ENCODE peak calls at places on chromosomes 6 and 20, in five cellular contexts. T is A549, H is HepG2, Z is IMR-90, E is K562. N is an unnamed sample.

GRCh38 chr6:46626228-46626909 is 26.2 kb downstream of the CYP39A1 start:
- DNase-seq in E (peak), Z (peak), T (peak), H (peak), N (peak)

GRCh38 chr6:3997144-3997770 is 81.7 kb downstream of the FAM217A start:
- DNase-seq in E (no peak), T (no peak), Z (peak), H (no peak), N (no peak)

GRCh38 chr6:40721252-40721936 is 134.2 kb upstream of the LRFN2 start:
- DNase-seq in T (no peak), Z (no peak), E (no peak), H (no peak), N (no peak)

GRCh38 chr6:100622907-100623692 is 158.4 kb upstream of the SIM1 start:
- DNase-seq in H (no peak), T (no peak), Z (peak), E (no peak), N (no peak)

GRCh38 chr6:23081701-23082100 is 512.3 kb downstream of the HDGFL1 start:
- DNase-seq in E (no peak), H (no peak), T (peak), Z (no peak), N (no peak)

GRCh38 chr20:36951198-36951976 is at the start of gene SAMHD1:
- DNase-seq in Z (peak), T (peak), H (peak), E (peak), N (peak)

GRCh38 chr6:154274175-154274574 is 82.4 kb downstream of the IPCEF1 start:
- DNase-seq in Z (no peak), T (no peak), E (no peak), H (no peak), N (no peak)

GRCh38 chr20:15875446-15875845 is 697.8 kb downstream of the KIF16B start:
- DNase-seq in Z (no peak), T (no peak), E (no peak), H (no peak), N (no peak)

GRCh38 chr6:151609146-151609962 is 115.5 kb downstream of the CCDC170 start:
- DNase-seq in Z (no peak), E (no peak), H (no peak), T (no peak), N (no peak)
- TF ChIP-seq BHLHE40 in Z (no peak), E (no peak), H (no peak), T (no peak), N (no peak)

GRCh38 chr6:161405418-161405817 is 131.6 kb upstream of the AGPAT4 start:
- DNase-seq in Z (no peak), H (no peak), E (no peak), T (no peak), N (no peak)
- H3K4me2 ChIP-seq in Z (no peak), H (no peak), E (no peak), T (no peak), N (no peak)

DNA sequence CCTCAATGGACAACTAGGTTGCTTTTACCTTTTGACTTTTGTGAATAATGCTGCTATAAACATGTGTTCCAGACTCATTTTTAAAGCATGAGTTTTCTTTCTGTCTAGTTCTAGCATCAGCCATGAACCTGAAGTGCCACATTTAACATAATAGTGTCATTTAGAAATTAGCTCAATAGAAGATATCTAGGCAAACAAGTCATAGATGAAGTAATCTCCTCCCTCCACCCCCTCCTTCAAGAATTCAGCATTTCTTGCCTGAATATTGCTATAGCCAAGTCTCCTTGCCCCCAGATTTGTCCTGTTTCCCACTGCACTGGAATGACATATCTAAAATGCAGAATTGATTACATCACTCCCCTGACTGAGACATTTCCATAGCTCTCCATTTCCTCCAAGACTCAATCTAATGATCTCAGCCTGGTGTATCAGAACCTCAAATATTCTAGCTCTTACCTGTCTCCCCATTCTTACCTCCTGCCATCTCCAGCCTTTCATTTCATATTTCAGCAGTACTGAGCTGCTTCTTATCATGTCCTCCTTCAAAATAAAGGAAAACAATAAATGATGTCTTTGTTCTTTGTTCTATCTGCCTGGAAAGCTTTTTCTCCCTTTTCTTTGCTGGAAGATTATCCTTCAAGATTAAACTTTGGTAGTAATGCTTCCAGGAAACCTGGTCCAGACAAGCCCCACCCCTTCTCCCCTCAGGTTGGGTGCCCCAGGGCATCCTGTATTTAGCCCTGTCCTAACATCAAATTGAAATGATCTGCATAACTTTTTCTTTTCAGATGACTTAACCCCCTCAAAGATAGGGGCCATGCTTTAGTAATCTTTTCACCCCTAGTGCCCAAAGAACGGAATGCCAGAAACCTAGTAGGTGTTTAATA is 135.1 kb upstream of the BACH2 start:
- DNase-seq in Z (no peak), H (no peak), T (no peak), E (no peak), N (no peak)
- TF ChIP-seq BHLHE40 in Z (no peak), H (no peak), T (no peak), E (no peak), N (no peak)

DNA sequence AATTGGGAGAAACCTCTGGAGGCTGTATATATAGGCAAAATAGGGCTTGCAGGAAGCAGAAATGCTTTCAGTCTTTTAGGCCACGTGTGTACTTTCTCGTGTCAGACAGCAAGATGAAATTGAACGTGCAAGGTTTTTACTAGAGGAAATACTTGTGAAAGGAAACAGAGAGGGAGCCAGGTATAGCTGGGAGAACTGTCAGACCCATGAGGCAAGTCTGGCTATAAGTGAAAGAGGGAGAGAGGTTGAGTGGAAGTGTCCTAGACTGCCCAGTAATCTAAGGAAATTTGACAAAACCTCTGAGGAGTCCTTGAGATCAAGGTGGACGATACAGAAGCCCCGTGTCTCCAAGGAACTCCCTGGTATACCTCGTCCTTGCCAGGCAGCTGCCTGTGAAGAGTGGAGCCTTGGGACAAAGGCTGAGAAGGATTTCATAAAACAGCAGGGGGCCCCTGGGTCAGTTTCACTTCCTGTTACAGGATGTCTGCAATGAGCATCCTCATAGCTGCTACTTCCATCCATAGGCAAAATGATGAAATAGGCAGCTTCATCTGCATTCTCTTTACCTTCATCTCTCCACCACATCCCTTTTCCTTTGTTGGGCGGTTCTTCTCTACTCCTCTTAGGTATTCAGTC is 114.4 kb upstream of the MAP3K7 start:
- DNase-seq in E (peak), H (no peak), T (peak), Z (no peak), N (no peak)
- H3K4me2 ChIP-seq in E (no peak), H (no peak), T (no peak), Z (no peak), N (no peak)

GRCh38 chr20:1809121-1809520 is 86.1 kb upstream of the SIRPA start:
- DNase-seq in E (no peak), Z (peak), H (peak), T (peak), N (no peak)

GRCh38 chr20:1808101-1808500 is 87.1 kb upstream of the SIRPA start:
- DNase-seq in T (no peak), H (no peak), E (no peak), Z (no peak), N (no peak)

GRCh38 chr20:1810926-1811620 is 84.1 kb upstream of the SIRPA start:
- DNase-seq in E (no peak), T (no peak), Z (peak), H (peak), N (no peak)

GRCh38 chr20:1810572-1810925 is 84.7 kb upstream of the SIRPA start:
- DNase-seq in T (no peak), H (no peak), E (no peak), Z (no peak), N (no peak)

DNA sequence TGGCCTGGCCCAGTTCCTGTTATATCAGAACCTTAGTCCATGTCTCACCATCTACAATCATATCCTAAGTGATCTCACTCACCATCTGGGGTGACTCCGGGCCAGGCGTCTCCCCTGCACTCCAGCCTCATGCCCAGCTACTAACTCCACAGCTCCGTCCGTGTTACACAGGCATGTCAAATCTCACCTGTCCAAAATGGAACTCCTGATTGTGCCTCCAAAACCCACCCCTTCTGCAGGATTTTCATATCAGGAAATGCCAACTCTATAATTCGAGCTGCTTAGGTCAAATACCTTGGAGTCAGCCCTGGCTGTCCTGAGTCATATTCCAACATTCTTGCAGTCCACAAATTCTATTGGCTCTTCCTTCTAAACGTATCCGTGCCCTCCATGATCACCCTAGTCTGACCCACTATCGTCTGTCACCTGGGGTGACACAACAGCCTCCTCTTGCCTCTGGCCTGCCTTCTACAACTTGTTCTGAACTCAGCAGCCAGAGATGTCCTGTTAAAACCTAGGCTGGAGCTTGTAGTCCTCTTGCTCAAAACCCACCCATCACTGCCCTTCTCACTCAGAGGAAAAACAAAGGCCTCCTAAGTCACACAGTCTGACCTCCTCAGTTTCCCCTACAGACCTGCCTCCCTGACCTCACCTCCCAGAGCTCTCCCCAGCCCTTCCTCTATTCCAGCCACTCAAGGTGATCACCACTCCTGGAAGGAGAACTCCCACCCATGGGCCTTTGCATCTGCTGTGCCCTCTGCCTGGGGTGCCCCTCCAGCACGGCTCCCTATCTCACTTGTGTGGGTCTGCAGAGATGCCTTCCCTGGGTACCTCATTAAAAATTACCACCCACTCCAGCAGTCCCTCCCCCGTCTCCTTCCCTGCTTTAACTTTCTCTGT is 85.3 kb upstream of the SIRPA start:
- DNase-seq in E (no peak), Z (peak), H (no peak), T (peak), N (no peak)
- TF ChIP-seq BHLHE40 in E (no peak), Z (no peak), H (no peak), T (no peak), N (no peak)

GRCh38 chr6:122322824-122323223 is 76.6 kb upstream of the HSF2 start:
- DNase-seq in Z (peak), E (no peak), H (no peak), T (no peak), N (no peak)
- H3K4me2 ChIP-seq in Z (peak), E (no peak), H (peak), T (peak), N (peak)

GRCh38 chr6:106279179-106279578 is 46.4 kb downstream of the ATG5 start:
- DNase-seq in H (no peak), Z (peak), T (no peak), E (no peak), N (no peak)
- TF ChIP-seq BHLHE40 in H (no peak), Z (no peak), T (no peak), E (no peak), N (no peak)